ENCODE peak calls at places on chromosomes 13 and 19, in eight cellular contexts. One of them, this sample, is unnamed.

GRCh38 chr19:47110521-47111080 is 3.0 kb downstream of the ZC3H4 start:
- DNase-seq in stimulated activated CD4-positive, alpha-beta T cell treated with anti-CD3 and anti-CD28 coated beads, Interleukin-4, amount 100 ng/mL, for 1 hour: peak; percentile 61
- DNase-seq in caudate nucleus: no peak
- DNase-seq in activated T-helper 1 cell treated with Interleukin-2 at 50 U/mL for 16 hours: peak; percentile 45
- DNase-seq in NCI-H1930: no peak
- DNase-seq in naive thymus-derived CD8-positive, alpha-beta T cell: peak; percentile 34
- DNase-seq in T-helper 1 cell: no peak
- DNase-seq in PC-9: no peak
- DNase-seq in this sample: no peak

GRCh38 chr13:102903659-102904407 is 58.0 kb downstream of the ERCC5 start:
- DNase-seq in stimulated activated CD4-positive, alpha-beta T cell treated with anti-CD3 and anti-CD28 coated beads, Interleukin-4, amount 100 ng/mL, for 1 hour: no peak
- DNase-seq in caudate nucleus: no peak
- DNase-seq in activated T-helper 1 cell treated with Interleukin-2 at 50 U/mL for 16 hours: no peak
- DNase-seq in NCI-H1930: no peak
- DNase-seq in naive thymus-derived CD8-positive, alpha-beta T cell: no peak
- DNase-seq in T-helper 1 cell: no peak
- DNase-seq in PC-9: no peak
- DNase-seq in this sample: no peak

GRCh38 chr19:17076539-17076919 is 952 bp downstream of the MYO9B start:
- DNase-seq in stimulated activated CD4-positive, alpha-beta T cell treated with anti-CD3 and anti-CD28 coated beads, Interleukin-4, amount 100 ng/mL, for 1 hour: no peak
- DNase-seq in caudate nucleus: no peak
- DNase-seq in activated T-helper 1 cell treated with Interleukin-2 at 50 U/mL for 16 hours: peak; percentile 10
- DNase-seq in NCI-H1930: no peak
- DNase-seq in naive thymus-derived CD8-positive, alpha-beta T cell: no peak
- DNase-seq in T-helper 1 cell: no peak
- DNase-seq in PC-9: no peak
- DNase-seq in this sample: no peak

GRCh38 chr19:31125071-31125470 is 224.2 kb downstream of the TSHZ3 start:
- DNase-seq in stimulated activated CD4-positive, alpha-beta T cell treated with anti-CD3 and anti-CD28 coated beads, Interleukin-4, amount 100 ng/mL, for 1 hour: no peak
- DNase-seq in caudate nucleus: no peak
- DNase-seq in activated T-helper 1 cell treated with Interleukin-2 at 50 U/mL for 16 hours: no peak
- DNase-seq in NCI-H1930: no peak
- DNase-seq in naive thymus-derived CD8-positive, alpha-beta T cell: no peak
- DNase-seq in T-helper 1 cell: no peak
- DNase-seq in PC-9: no peak
- DNase-seq in this sample: no peak

GRCh38 chr19:8460516-8461298 is 15.9 kb downstream of the HNRNPM start:
- DNase-seq in stimulated activated CD4-positive, alpha-beta T cell treated with anti-CD3 and anti-CD28 coated beads, Interleukin-4, amount 100 ng/mL, for 1 hour: no peak
- DNase-seq in caudate nucleus: no peak
- DNase-seq in activated T-helper 1 cell treated with Interleukin-2 at 50 U/mL for 16 hours: no peak
- DNase-seq in NCI-H1930: no peak
- DNase-seq in naive thymus-derived CD8-positive, alpha-beta T cell: no peak
- DNase-seq in T-helper 1 cell: no peak
- DNase-seq in PC-9: no peak
- DNase-seq in this sample: no peak

GRCh38 chr13:30142502-30143211 is 164.7 kb downstream of the KATNAL1 start:
- DNase-seq in stimulated activated CD4-positive, alpha-beta T cell treated with anti-CD3 and anti-CD28 coated beads, Interleukin-4, amount 100 ng/mL, for 1 hour: peak; percentile 14
- DNase-seq in caudate nucleus: no peak
- DNase-seq in activated T-helper 1 cell treated with Interleukin-2 at 50 U/mL for 16 hours: no peak
- DNase-seq in NCI-H1930: no peak
- DNase-seq in naive thymus-derived CD8-positive, alpha-beta T cell: no peak
- DNase-seq in T-helper 1 cell: no peak
- DNase-seq in PC-9: peak; percentile 96
- DNase-seq in this sample: peak; percentile 86

GRCh38 chr19:14450168-14450874 is 17.2 kb downstream of the PKN1 start:
- DNase-seq in stimulated activated CD4-positive, alpha-beta T cell treated with anti-CD3 and anti-CD28 coated beads, Interleukin-4, amount 100 ng/mL, for 1 hour: peak; percentile 67
- DNase-seq in caudate nucleus: no peak
- DNase-seq in activated T-helper 1 cell treated with Interleukin-2 at 50 U/mL for 16 hours: no peak
- DNase-seq in NCI-H1930: peak; percentile 13
- DNase-seq in naive thymus-derived CD8-positive, alpha-beta T cell: peak; percentile 65
- DNase-seq in T-helper 1 cell: peak; percentile 54
- DNase-seq in PC-9: peak; percentile 70
- DNase-seq in this sample: no peak

GRCh38 chr13:26377038-26377437 is 123.1 kb downstream of the CDK8 start:
- DNase-seq in stimulated activated CD4-positive, alpha-beta T cell treated with anti-CD3 and anti-CD28 coated beads, Interleukin-4, amount 100 ng/mL, for 1 hour: peak; percentile 7
- DNase-seq in caudate nucleus: no peak
- DNase-seq in activated T-helper 1 cell treated with Interleukin-2 at 50 U/mL for 16 hours: no peak
- DNase-seq in NCI-H1930: peak; percentile 22
- DNase-seq in naive thymus-derived CD8-positive, alpha-beta T cell: no peak
- DNase-seq in T-helper 1 cell: no peak
- DNase-seq in PC-9: no peak
- DNase-seq in this sample: peak; percentile 4

GRCh38 chr19:4692275-4693077 is 22.3 kb upstream of the MYDGF start:
- DNase-seq in stimulated activated CD4-positive, alpha-beta T cell treated with anti-CD3 and anti-CD28 coated beads, Interleukin-4, amount 100 ng/mL, for 1 hour: no peak
- DNase-seq in caudate nucleus: no peak
- DNase-seq in activated T-helper 1 cell treated with Interleukin-2 at 50 U/mL for 16 hours: no peak
- DNase-seq in NCI-H1930: no peak
- DNase-seq in naive thymus-derived CD8-positive, alpha-beta T cell: no peak
- DNase-seq in T-helper 1 cell: no peak
- DNase-seq in PC-9: no peak
- DNase-seq in this sample: no peak

GRCh38 chr19:12769689-12770088 is 5.7 kb downstream of the HOOK2 start:
- DNase-seq in stimulated activated CD4-positive, alpha-beta T cell treated with anti-CD3 and anti-CD28 coated beads, Interleukin-4, amount 100 ng/mL, for 1 hour: peak; percentile 65
- DNase-seq in caudate nucleus: no peak
- DNase-seq in activated T-helper 1 cell treated with Interleukin-2 at 50 U/mL for 16 hours: peak; percentile 54
- DNase-seq in NCI-H1930: peak; percentile 73
- DNase-seq in naive thymus-derived CD8-positive, alpha-beta T cell: no peak
- DNase-seq in T-helper 1 cell: no peak
- DNase-seq in PC-9: no peak
- DNase-seq in this sample: no peak

GRCh38 chr13:109816112-109816978 is 30.0 kb upstream of the IRS2 start:
- DNase-seq in stimulated activated CD4-positive, alpha-beta T cell treated with anti-CD3 and anti-CD28 coated beads, Interleukin-4, amount 100 ng/mL, for 1 hour: no peak
- DNase-seq in caudate nucleus: no peak
- DNase-seq in activated T-helper 1 cell treated with Interleukin-2 at 50 U/mL for 16 hours: no peak
- DNase-seq in NCI-H1930: no peak
- DNase-seq in naive thymus-derived CD8-positive, alpha-beta T cell: no peak
- DNase-seq in T-helper 1 cell: no peak
- DNase-seq in PC-9: peak; percentile 40
- DNase-seq in this sample: peak; percentile 2

GRCh38 chr19:36605101-36605838 is at the start of gene ZNF382:
- DNase-seq in stimulated activated CD4-positive, alpha-beta T cell treated with anti-CD3 and anti-CD28 coated beads, Interleukin-4, amount 100 ng/mL, for 1 hour: peak; percentile 94
- DNase-seq in caudate nucleus: peak; percentile 49
- DNase-seq in activated T-helper 1 cell treated with Interleukin-2 at 50 U/mL for 16 hours: peak; percentile 71
- DNase-seq in NCI-H1930: no peak
- DNase-seq in naive thymus-derived CD8-positive, alpha-beta T cell: peak; percentile 71
- DNase-seq in T-helper 1 cell: peak; percentile 74
- DNase-seq in PC-9: no peak
- DNase-seq in this sample: peak; percentile 33

GRCh38 chr13:36915106-36915505 is 4.9 kb downstream of the SMAD9 start:
- DNase-seq in stimulated activated CD4-positive, alpha-beta T cell treated with anti-CD3 and anti-CD28 coated beads, Interleukin-4, amount 100 ng/mL, for 1 hour: no peak
- DNase-seq in caudate nucleus: no peak
- DNase-seq in activated T-helper 1 cell treated with Interleukin-2 at 50 U/mL for 16 hours: no peak
- DNase-seq in NCI-H1930: no peak
- DNase-seq in naive thymus-derived CD8-positive, alpha-beta T cell: no peak
- DNase-seq in T-helper 1 cell: no peak
- DNase-seq in PC-9: no peak
- DNase-seq in this sample: no peak

GRCh38 chr13:105763851-105764250 is 771.6 kb downstream of the EFNB2 start:
- DNase-seq in stimulated activated CD4-positive, alpha-beta T cell treated with anti-CD3 and anti-CD28 coated beads, Interleukin-4, amount 100 ng/mL, for 1 hour: no peak
- DNase-seq in caudate nucleus: no peak
- DNase-seq in activated T-helper 1 cell treated with Interleukin-2 at 50 U/mL for 16 hours: no peak
- DNase-seq in NCI-H1930: no peak
- DNase-seq in naive thymus-derived CD8-positive, alpha-beta T cell: no peak
- DNase-seq in T-helper 1 cell: no peak
- DNase-seq in PC-9: no peak
- DNase-seq in this sample: peak; percentile 45

GRCh38 chr13:106095406-106095805 is 440.1 kb downstream of the EFNB2 start:
- DNase-seq in stimulated activated CD4-positive, alpha-beta T cell treated with anti-CD3 and anti-CD28 coated beads, Interleukin-4, amount 100 ng/mL, for 1 hour: no peak
- DNase-seq in caudate nucleus: no peak
- DNase-seq in activated T-helper 1 cell treated with Interleukin-2 at 50 U/mL for 16 hours: no peak
- DNase-seq in NCI-H1930: no peak
- DNase-seq in naive thymus-derived CD8-positive, alpha-beta T cell: no peak
- DNase-seq in T-helper 1 cell: no peak
- DNase-seq in PC-9: no peak
- DNase-seq in this sample: no peak

GRCh38 chr19:2722541-2723344 is 1.6 kb upstream of the DIRAS1 start:
- DNase-seq in stimulated activated CD4-positive, alpha-beta T cell treated with anti-CD3 and anti-CD28 coated beads, Interleukin-4, amount 100 ng/mL, for 1 hour: no peak
- DNase-seq in caudate nucleus: no peak
- DNase-seq in activated T-helper 1 cell treated with Interleukin-2 at 50 U/mL for 16 hours: no peak
- DNase-seq in NCI-H1930: no peak
- DNase-seq in naive thymus-derived CD8-positive, alpha-beta T cell: no peak
- DNase-seq in T-helper 1 cell: no peak
- DNase-seq in PC-9: peak; percentile 42
- DNase-seq in this sample: peak; percentile 75

GRCh38 chr19:33177417-33177976 is 16.6 kb upstream of the LRP3 start:
- DNase-seq in stimulated activated CD4-positive, alpha-beta T cell treated with anti-CD3 and anti-CD28 coated beads, Interleukin-4, amount 100 ng/mL, for 1 hour: no peak
- DNase-seq in caudate nucleus: peak; percentile 80
- DNase-seq in activated T-helper 1 cell treated with Interleukin-2 at 50 U/mL for 16 hours: peak; percentile 72
- DNase-seq in NCI-H1930: peak; percentile 65
- DNase-seq in naive thymus-derived CD8-positive, alpha-beta T cell: no peak
- DNase-seq in T-helper 1 cell: peak; percentile 77
- DNase-seq in PC-9: peak; percentile 45
- DNase-seq in this sample: no peak

GRCh38 chr19:9958451-9958850 is 22.1 kb upstream of the OLFM2 start:
- DNase-seq in stimulated activated CD4-positive, alpha-beta T cell treated with anti-CD3 and anti-CD28 coated beads, Interleukin-4, amount 100 ng/mL, for 1 hour: no peak
- DNase-seq in caudate nucleus: no peak
- DNase-seq in activated T-helper 1 cell treated with Interleukin-2 at 50 U/mL for 16 hours: no peak
- DNase-seq in NCI-H1930: no peak
- DNase-seq in naive thymus-derived CD8-positive, alpha-beta T cell: no peak
- DNase-seq in T-helper 1 cell: no peak
- DNase-seq in PC-9: no peak
- DNase-seq in this sample: peak; percentile 80

GRCh38 chr13:30744056-30744684 is 8.8 kb downstream of the ALOX5AP start:
- DNase-seq in stimulated activated CD4-positive, alpha-beta T cell treated with anti-CD3 and anti-CD28 coated beads, Interleukin-4, amount 100 ng/mL, for 1 hour: peak; percentile 67
- DNase-seq in caudate nucleus: no peak
- DNase-seq in activated T-helper 1 cell treated with Interleukin-2 at 50 U/mL for 16 hours: peak; percentile 75
- DNase-seq in NCI-H1930: no peak
- DNase-seq in naive thymus-derived CD8-positive, alpha-beta T cell: peak; percentile 66
- DNase-seq in T-helper 1 cell: peak; percentile 78
- DNase-seq in PC-9: peak; percentile 84
- DNase-seq in this sample: no peak

GRCh38 chr19:54481326-54481930 is 8.3 kb upstream of the CDC42EP5 start:
- DNase-seq in stimulated activated CD4-positive, alpha-beta T cell treated with anti-CD3 and anti-CD28 coated beads, Interleukin-4, amount 100 ng/mL, for 1 hour: no peak
- DNase-seq in caudate nucleus: no peak
- DNase-seq in activated T-helper 1 cell treated with Interleukin-2 at 50 U/mL for 16 hours: no peak
- DNase-seq in NCI-H1930: peak; percentile 65
- DNase-seq in naive thymus-derived CD8-positive, alpha-beta T cell: no peak
- DNase-seq in T-helper 1 cell: no peak
- DNase-seq in PC-9: peak; percentile 32
- DNase-seq in this sample: no peak